ENCODE peak calls at places on chromosomes 12 and 14, in ten cellular contexts. N, Y, A, B, E, O, W, T, U and J are unnamed samples.

GRCh38 chr12:64610660-64611429 is 550 bp downstream of the RASSF3 start:
- DNase-seq in W (peak; percentile 62), U (peak; percentile 78), N (no peak), O (peak; percentile 79), E (peak; percentile 86), A (peak; percentile 56), B (peak; percentile 83), Y (peak; percentile 53), T (peak; percentile 59), J (peak; percentile 87)

GRCh38 chr12:49982246-49983229 is 9.8 kb downstream of the AQP6 start:
- DNase-seq in T (no peak), W (no peak), A (peak; percentile 21), B (no peak), U (no peak), O (no peak), Y (no peak), E (no peak), N (no peak), J (no peak)

GRCh38 chr12:57011438-57012424 is 4.6 kb downstream of the TAC3 start:
- DNase-seq in U (no peak), B (no peak), Y (no peak), N (no peak), E (no peak), A (no peak), O (no peak), W (no peak), T (no peak), J (no peak)

GRCh38 chr12:121908702-121909101 is 9.7 kb upstream of the CFAP251 start:
- DNase-seq in N (no peak), Y (no peak), B (no peak), U (no peak), T (no peak), W (no peak), E (no peak), A (no peak), O (no peak), J (no peak)

GRCh38 chr14:106586098-106586704 is 1059.8 kb downstream of the TMEM121 start:
- DNase-seq in E (peak; percentile 69), N (no peak), W (peak; percentile 32), Y (peak; percentile 33), U (peak; percentile 82), T (peak; percentile 40), O (peak; percentile 86), A (no peak), B (peak; percentile 78), J (peak; percentile 79)

GRCh38 chr12:112964067-112964670 is 14.2 kb upstream of the OAS2 start:
- DNase-seq in T (no peak), A (no peak), W (no peak), Y (no peak), O (no peak), E (no peak), N (no peak), B (no peak), U (no peak), J (no peak)

GRCh38 chr12:39375206-39375808 is 67.6 kb downstream of the KIF21A start:
- DNase-seq in A (no peak), O (no peak), U (no peak), Y (peak; percentile 11), E (no peak), N (no peak), B (no peak), W (no peak), T (no peak), J (peak; percentile 12)

GRCh38 chr12:25151476-25151875 is 43.5 kb downstream of the DNAI7 start:
- DNase-seq in N (no peak), E (no peak), B (no peak), T (no peak), A (peak; percentile 92), O (no peak), W (peak; percentile 17), Y (no peak), U (no peak), J (no peak)

GRCh38 chr12:129310346-129310745 is 457.1 kb downstream of the GLT1D1 start:
- DNase-seq in T (no peak), E (no peak), N (no peak), A (no peak), W (no peak), B (no peak), O (no peak), Y (no peak), U (no peak), J (no peak)

GRCh38 chr14:105332352-105332874 is 17.9 kb downstream of the PACS2 start:
- DNase-seq in N (no peak), B (no peak), U (no peak), O (no peak), E (no peak), W (no peak), T (no peak), A (no peak), Y (no peak), J (no peak)

GRCh38 chr14:93703941-93704340 is 84.3 kb downstream of the PRIMA1 start:
- DNase-seq in N (no peak), A (no peak), W (no peak), B (no peak), T (no peak), U (no peak), Y (no peak), O (no peak), E (no peak), J (no peak)

GRCh38 chr12:16349132-16349463 is 1.7 kb downstream of the MGST1 start:
- DNase-seq in E (no peak), W (no peak), B (no peak), U (no peak), O (no peak), T (no peak), Y (peak; percentile 34), N (no peak), A (peak; percentile 93), J (no peak)

GRCh38 chr14:52175982-52176502 is 91.5 kb upstream of the PTGDR start:
- DNase-seq in Y (no peak), N (no peak), A (no peak), O (peak; percentile 31), W (no peak), T (no peak), E (peak; percentile 87), B (no peak), U (peak; percentile 14), J (peak; percentile 33)

GRCh38 chr12:27500546-27500945 is 23.5 kb upstream of the PPFIBP1 start:
- DNase-seq in O (no peak), A (no peak), E (no peak), N (no peak), U (no peak), Y (no peak), B (no peak), T (no peak), W (no peak), J (no peak)

GRCh38 chr12:100503228-100503628 is 29.6 kb downstream of the NR1H4 start:
- DNase-seq in U (no peak), N (no peak), Y (peak; percentile 47), T (no peak), B (no peak), A (no peak), W (no peak), O (no peak), E (no peak), J (no peak)

GRCh38 chr12:69585189-69586062 is at the start of gene CCT2:
- DNase-seq in E (peak; percentile 99), N (peak; percentile 92), Y (peak; percentile 98), W (peak; percentile 96), A (peak; percentile 92), U (peak; percentile 97), T (peak; percentile 97), B (peak; percentile 97), O (peak; percentile 97), J (peak; percentile 98)

GRCh38 chr14:89757313-89757939 is 197.1 kb downstream of the EFCAB11 start:
- DNase-seq in Y (no peak), O (no peak), B (no peak), T (no peak), A (no peak), E (no peak), U (no peak), W (no peak), N (no peak), J (no peak)

GRCh38 chr14:92122351-92122677 is 545 bp downstream of the CPSF2 start:
- DNase-seq in W (no peak), Y (peak; percentile 51), T (no peak), O (no peak), U (peak; percentile 18), A (peak; percentile 26), E (peak; percentile 39), B (peak; percentile 28), N (no peak), J (peak; percentile 51)

GRCh38 chr12:459430-460258 is at the start of gene B4GALNT3:
- DNase-seq in W (peak; percentile 85), N (no peak), E (peak; percentile 17), T (peak; percentile 35), U (peak; percentile 35), A (no peak), O (peak; percentile 46), B (peak; percentile 49), Y (peak; percentile 70), J (peak; percentile 21)

GRCh38 chr12:45532113-45532512 is 197.4 kb upstream of the ARID2 start:
- DNase-seq in T (no peak), N (no peak), Y (no peak), A (no peak), W (no peak), O (no peak), E (no peak), B (no peak), U (no peak), J (no peak)

GRCh38 chr12:32171211-32171610 is 64.6 kb downstream of the BICD1 start:
- DNase-seq in O (no peak), U (no peak), B (no peak), Y (no peak), N (no peak), T (no peak), W (no peak), A (no peak), E (no peak), J (no peak)

GRCh38 chr12:24360907-24361306 is 411.4 kb upstream of the SOX5 start:
- DNase-seq in O (no peak), N (no peak), U (no peak), T (no peak), E (no peak), Y (no peak), W (no peak), B (no peak), A (no peak), J (peak; percentile 78)

GRCh38 chr12:107320031-107320928 is 226.9 kb upstream of the CRY1 start:
- DNase-seq in E (no peak), T (peak; percentile 52), O (peak; percentile 81), A (peak; percentile 42), W (peak; percentile 61), Y (no peak), U (peak; percentile 86), B (peak; percentile 89), N (no peak), J (no peak)

GRCh38 chr12:124919646-124920352 is 5.3 kb upstream of the UBC start:
- DNase-seq in T (no peak), A (peak; percentile 34), O (peak; percentile 63), U (no peak), W (no peak), Y (peak; percentile 70), B (peak; percentile 60), N (no peak), E (peak; percentile 45), J (peak; percentile 77)

GRCh38 chr12:15719230-15719629 is 70.0 kb downstream of the EPS8 start:
- DNase-seq in O (no peak), Y (peak; percentile 43), A (no peak), E (no peak), T (no peak), U (no peak), N (no peak), B (no peak), W (no peak), J (peak; percentile 6)

GRCh38 chr12:6057693-6058092 is 66.8 kb downstream of the VWF start:
- DNase-seq in U (no peak), E (no peak), W (no peak), A (no peak), O (no peak), N (no peak), T (no peak), Y (no peak), B (no peak), J (no peak)

GRCh38 chr14:62983821-62984220 is 61.4 kb downstream of the KCNH5 start:
- DNase-seq in A (no peak), U (no peak), O (no peak), B (no peak), Y (no peak), E (no peak), N (no peak), T (no peak), W (no peak), J (no peak)

GRCh38 chr14:100849432-100849831 is 23.5 kb downstream of the MEG3 start:
- DNase-seq in T (no peak), A (no peak), E (no peak), O (no peak), U (no peak), W (no peak), Y (no peak), N (no peak), B (no peak), J (peak; percentile 17)